ENCODE peak calls at places on chromosomes 11 and 22, in six cellular contexts. One of them, this sample, is unnamed.

GRCh38 chr11:10779086-10779485 is 28.0 kb downstream of the CTR9 start:
- DNase-seq in mammary epithelial cell: no peak
- DNase-seq in psoas muscle: no peak
- DNase-seq in dorsolateral prefrontal cortex: no peak
- DNase-seq in neural progenitor cell: no peak
- DNase-seq in HepG2: no peak
- DNase-seq in this sample: no peak

GRCh38 chr11:124799384-124800225 is 601 bp downstream of the MSANTD2 start:
- DNase-seq in psoas muscle: peak; percentile 35
- DNase-seq in dorsolateral prefrontal cortex: peak; percentile 7
- DNase-seq in mammary epithelial cell: peak; percentile 42
- DNase-seq in neural progenitor cell: peak; percentile 87
- DNase-seq in HepG2: no peak
- DNase-seq in this sample: no peak

GRCh38 chr11:111308140-111308539 is 9.8 kb downstream of the POU2AF3 start:
- DNase-seq in psoas muscle: no peak
- DNase-seq in neural progenitor cell: no peak
- DNase-seq in HepG2: peak; percentile 78
- DNase-seq in dorsolateral prefrontal cortex: no peak
- DNase-seq in mammary epithelial cell: no peak
- DNase-seq in this sample: no peak

GRCh38 chr11:108135845-108136599 is 14.7 kb downstream of the ACAT1 start:
- DNase-seq in mammary epithelial cell: peak; percentile 43
- DNase-seq in dorsolateral prefrontal cortex: no peak
- DNase-seq in neural progenitor cell: no peak
- DNase-seq in HepG2: no peak
- DNase-seq in psoas muscle: no peak
- DNase-seq in this sample: no peak

GRCh38 chr11:5690736-5691135 is 1.1 kb downstream of the TRIM22 start:
- DNase-seq in HepG2: no peak
- DNase-seq in dorsolateral prefrontal cortex: no peak
- DNase-seq in psoas muscle: no peak
- DNase-seq in mammary epithelial cell: peak; percentile 17
- DNase-seq in neural progenitor cell: no peak
- DNase-seq in this sample: no peak

GRCh38 chr11:93216511-93217121 is 18.8 kb upstream of the SLC36A4 start:
- DNase-seq in psoas muscle: no peak
- DNase-seq in dorsolateral prefrontal cortex: no peak
- DNase-seq in neural progenitor cell: no peak
- DNase-seq in HepG2: no peak
- DNase-seq in mammary epithelial cell: no peak
- DNase-seq in this sample: no peak

GRCh38 chr11:80186687-80187086 is 745.9 kb upstream of the TENM4 start:
- DNase-seq in neural progenitor cell: no peak
- DNase-seq in mammary epithelial cell: no peak
- DNase-seq in psoas muscle: no peak
- DNase-seq in dorsolateral prefrontal cortex: no peak
- DNase-seq in HepG2: no peak
- DNase-seq in this sample: no peak

GRCh38 chr11:27721505-27722116 is 21.4 kb upstream of the BDNF start:
- DNase-seq in HepG2: no peak
- DNase-seq in mammary epithelial cell: no peak
- DNase-seq in neural progenitor cell: peak; percentile 9
- DNase-seq in psoas muscle: no peak
- DNase-seq in dorsolateral prefrontal cortex: peak; percentile 7
- DNase-seq in this sample: no peak

GRCh38 chr11:8229299-8230177 is 34.1 kb downstream of the LMO1 start:
- DNase-seq in mammary epithelial cell: peak; percentile 62
- DNase-seq in psoas muscle: no peak
- DNase-seq in neural progenitor cell: no peak
- DNase-seq in dorsolateral prefrontal cortex: no peak
- DNase-seq in HepG2: no peak
- DNase-seq in this sample: no peak

GRCh38 chr11:65036931-65037330 is 4.1 kb upstream of the SAC3D1 start:
- DNase-seq in HepG2: no peak
- DNase-seq in neural progenitor cell: no peak
- DNase-seq in psoas muscle: peak; percentile 44
- DNase-seq in dorsolateral prefrontal cortex: peak; percentile 75
- DNase-seq in mammary epithelial cell: no peak
- DNase-seq in this sample: no peak

GRCh38 chr11:69982675-69983570 is 95.2 kb upstream of the ANO1 start:
- DNase-seq in psoas muscle: no peak
- DNase-seq in HepG2: no peak
- DNase-seq in neural progenitor cell: no peak
- DNase-seq in dorsolateral prefrontal cortex: no peak
- DNase-seq in mammary epithelial cell: no peak
- DNase-seq in this sample: no peak

GRCh38 chr11:116930586-116930985 is 93.2 kb upstream of the APOA1 start:
- DNase-seq in HepG2: no peak
- DNase-seq in mammary epithelial cell: no peak
- DNase-seq in neural progenitor cell: no peak
- DNase-seq in psoas muscle: no peak
- DNase-seq in dorsolateral prefrontal cortex: no peak
- DNase-seq in this sample: no peak

GRCh38 chr11:35253237-35253636 is 114.3 kb downstream of the CD44 start:
- DNase-seq in psoas muscle: no peak
- DNase-seq in dorsolateral prefrontal cortex: no peak
- DNase-seq in neural progenitor cell: no peak
- DNase-seq in HepG2: no peak
- DNase-seq in mammary epithelial cell: no peak
- DNase-seq in this sample: no peak

GRCh38 chr11:8168485-8169257 is at the start of gene RIC3:
- DNase-seq in neural progenitor cell: peak; percentile 78
- DNase-seq in HepG2: no peak
- DNase-seq in dorsolateral prefrontal cortex: peak; percentile 81
- DNase-seq in mammary epithelial cell: peak; percentile 44
- DNase-seq in psoas muscle: peak; percentile 45
- DNase-seq in this sample: no peak

GRCh38 chr11:67271548-67272284 is 5.4 kb downstream of the GRK2 start:
- DNase-seq in psoas muscle: no peak
- DNase-seq in mammary epithelial cell: no peak
- DNase-seq in neural progenitor cell: no peak
- DNase-seq in HepG2: no peak
- DNase-seq in dorsolateral prefrontal cortex: peak; percentile 33
- DNase-seq in this sample: no peak

GRCh38 chr11:123083623-123084029 is 21.7 kb upstream of the HSPA8 start:
- DNase-seq in mammary epithelial cell: peak; percentile 94
- DNase-seq in neural progenitor cell: no peak
- DNase-seq in dorsolateral prefrontal cortex: peak; percentile 91
- DNase-seq in psoas muscle: peak; percentile 78
- DNase-seq in HepG2: peak; percentile 65
- DNase-seq in this sample: peak; percentile 82

GRCh38 chr11:130527648-130528300 is 79.3 kb downstream of the ADAMTS15 start:
- DNase-seq in dorsolateral prefrontal cortex: no peak
- DNase-seq in HepG2: no peak
- DNase-seq in neural progenitor cell: no peak
- DNase-seq in mammary epithelial cell: no peak
- DNase-seq in psoas muscle: no peak
- DNase-seq in this sample: no peak

GRCh38 chr11:133180201-133180600 is 352.1 kb downstream of the OPCML start:
- DNase-seq in mammary epithelial cell: no peak
- DNase-seq in dorsolateral prefrontal cortex: no peak
- DNase-seq in neural progenitor cell: no peak
- DNase-seq in psoas muscle: no peak
- DNase-seq in HepG2: no peak
- DNase-seq in this sample: no peak

GRCh38 chr11:14541180-14541579 is 21.0 kb upstream of the PSMA1 start:
- DNase-seq in psoas muscle: no peak
- DNase-seq in dorsolateral prefrontal cortex: peak; percentile 68
- DNase-seq in neural progenitor cell: no peak
- DNase-seq in mammary epithelial cell: no peak
- DNase-seq in HepG2: peak; percentile 36
- DNase-seq in this sample: no peak

GRCh38 chr22:28798810-28799124 is 1.6 kb downstream of the XBP1 start:
- DNase-seq in dorsolateral prefrontal cortex: no peak
- DNase-seq in HepG2: no peak
- DNase-seq in mammary epithelial cell: no peak
- DNase-seq in psoas muscle: no peak
- DNase-seq in neural progenitor cell: no peak
- DNase-seq in this sample: no peak

GRCh38 chr11:34356576-34356917 is 1.3 kb downstream of the ABTB2 start:
- DNase-seq in psoas muscle: peak; percentile 21
- DNase-seq in HepG2: no peak
- DNase-seq in dorsolateral prefrontal cortex: no peak
- DNase-seq in mammary epithelial cell: peak; percentile 64
- DNase-seq in neural progenitor cell: peak; percentile 58
- DNase-seq in this sample: no peak

GRCh38 chr11:69874178-69874983 is 55.2 kb upstream of the FGF3 start:
- DNase-seq in neural progenitor cell: no peak
- DNase-seq in mammary epithelial cell: no peak
- DNase-seq in psoas muscle: no peak
- DNase-seq in HepG2: no peak
- DNase-seq in dorsolateral prefrontal cortex: no peak
- DNase-seq in this sample: no peak

GRCh38 chr11:124793466-124794278 is 6.5 kb downstream of the MSANTD2 start:
- DNase-seq in psoas muscle: no peak
- DNase-seq in neural progenitor cell: peak; percentile 74
- DNase-seq in HepG2: peak; percentile 51
- DNase-seq in mammary epithelial cell: peak; percentile 35
- DNase-seq in dorsolateral prefrontal cortex: no peak
- DNase-seq in this sample: no peak

GRCh38 chr11:125402436-125402835 is 93.6 kb downstream of the FEZ1 start:
- DNase-seq in HepG2: no peak
- DNase-seq in dorsolateral prefrontal cortex: no peak
- DNase-seq in psoas muscle: no peak
- DNase-seq in neural progenitor cell: no peak
- DNase-seq in mammary epithelial cell: peak; percentile 25
- DNase-seq in this sample: no peak

GRCh38 chr11:132866783-132867545 is 665.3 kb downstream of the OPCML start:
- DNase-seq in HepG2: no peak
- DNase-seq in dorsolateral prefrontal cortex: no peak
- DNase-seq in neural progenitor cell: no peak
- DNase-seq in mammary epithelial cell: peak; percentile 84
- DNase-seq in psoas muscle: no peak
- DNase-seq in this sample: no peak

GRCh38 chr22:49953027-49953679 is 7.4 kb upstream of the PIM3 start:
- DNase-seq in psoas muscle: no peak
- DNase-seq in mammary epithelial cell: no peak
- DNase-seq in dorsolateral prefrontal cortex: no peak
- DNase-seq in neural progenitor cell: no peak
- DNase-seq in HepG2: no peak
- DNase-seq in this sample: no peak

GRCh38 chr22:49951986-49952896 is 8.3 kb upstream of the PIM3 start:
- DNase-seq in neural progenitor cell: no peak
- DNase-seq in psoas muscle: no peak
- DNase-seq in mammary epithelial cell: peak; percentile 51
- DNase-seq in dorsolateral prefrontal cortex: no peak
- DNase-seq in HepG2: peak; percentile 81
- DNase-seq in this sample: peak; percentile 54

GRCh38 chr22:49951001-49951677 is 9.4 kb upstream of the PIM3 start:
- DNase-seq in HepG2: no peak
- DNase-seq in psoas muscle: no peak
- DNase-seq in mammary epithelial cell: peak; percentile 90
- DNase-seq in dorsolateral prefrontal cortex: no peak
- DNase-seq in neural progenitor cell: no peak
- DNase-seq in this sample: no peak

GRCh38 chr22:49950396-49950994 is 10.1 kb upstream of the PIM3 start:
- DNase-seq in psoas muscle: no peak
- DNase-seq in neural progenitor cell: no peak
- DNase-seq in HepG2: no peak
- DNase-seq in mammary epithelial cell: no peak
- DNase-seq in dorsolateral prefrontal cortex: no peak
- DNase-seq in this sample: no peak

DNA sequence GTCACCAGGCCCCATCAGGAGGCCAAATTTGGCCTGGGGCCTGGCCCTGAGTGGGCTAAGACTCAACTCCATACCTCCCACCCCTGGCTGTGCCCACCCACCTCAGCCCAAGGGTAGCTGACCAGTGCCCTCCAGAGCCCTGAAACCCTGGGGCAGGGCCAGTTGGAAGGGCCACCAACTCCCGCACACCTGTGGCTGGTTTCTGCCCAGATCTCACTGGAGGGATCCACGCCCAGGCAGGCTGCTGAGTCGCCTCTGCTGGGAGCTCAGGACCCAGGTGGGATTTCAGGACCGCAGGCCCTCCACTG is 8.9 kb upstream of the PIM3 start:
- DNase-seq in HepG2: no peak
- DNase-seq in neural progenitor cell: no peak
- DNase-seq in dorsolateral prefrontal cortex: no peak
- DNase-seq in mammary epithelial cell: no peak
- DNase-seq in psoas muscle: no peak
- DNase-seq in this sample: no peak
- TF ChIP-seq CTCF in HepG2: no peak
- TF ChIP-seq CTCF in neural progenitor cell: no peak
- TF ChIP-seq CTCF in dorsolateral prefrontal cortex: no peak
- TF ChIP-seq CTCF in mammary epithelial cell: no peak
- TF ChIP-seq CTCF in psoas muscle: no peak
- TF ChIP-seq CTCF in this sample: no peak

DNA sequence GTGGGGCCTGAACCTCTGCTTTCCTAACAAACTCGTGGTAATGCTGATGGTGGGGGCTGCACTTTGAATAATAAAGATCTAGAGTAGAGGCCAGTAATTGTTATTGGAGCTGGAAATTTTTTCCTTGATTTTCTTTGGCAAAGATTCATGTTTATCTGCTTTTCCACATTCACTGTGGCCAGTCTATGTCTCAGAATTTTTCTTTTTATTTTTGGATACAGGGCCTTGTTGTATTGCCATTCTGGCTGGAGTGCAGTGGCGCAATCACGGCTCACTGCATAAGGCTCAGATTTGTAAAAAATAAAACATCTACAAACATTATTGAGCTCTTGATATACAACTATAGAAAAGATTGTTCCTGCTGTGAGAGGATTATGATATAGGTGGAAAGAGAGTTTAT is 1.6 kb downstream of the TMEM135 start:
- DNase-seq in dorsolateral prefrontal cortex: no peak
- DNase-seq in HepG2: no peak
- DNase-seq in neural progenitor cell: no peak
- DNase-seq in psoas muscle: no peak
- DNase-seq in mammary epithelial cell: no peak
- DNase-seq in this sample: no peak
- H3K4me3 ChIP-seq in dorsolateral prefrontal cortex: peak overlapping the region; percentile 90
- H3K4me3 ChIP-seq in HepG2: peak overlapping the region; percentile 98
- H3K4me3 ChIP-seq in neural progenitor cell: peak overlapping the region; percentile 89
- H3K4me3 ChIP-seq in psoas muscle: peak overlapping the region; percentile 93
- H3K4me3 ChIP-seq in mammary epithelial cell: peak overlapping the region; percentile 75
- H3K4me3 ChIP-seq in this sample: peak overlapping the region; percentile 93

GRCh38 chr11:45922425-45923082 is at the start of gene LARGE2:
- DNase-seq in neural progenitor cell: peak; percentile 89
- DNase-seq in dorsolateral prefrontal cortex: no peak
- DNase-seq in mammary epithelial cell: no peak
- DNase-seq in psoas muscle: no peak
- DNase-seq in HepG2: no peak
- DNase-seq in this sample: no peak
- TF ChIP-seq CTCF in neural progenitor cell: no peak
- TF ChIP-seq CTCF in dorsolateral prefrontal cortex: no peak
- TF ChIP-seq CTCF in mammary epithelial cell: no peak
- TF ChIP-seq CTCF in psoas muscle: no peak
- TF ChIP-seq CTCF in HepG2: peak; percentile 8
- TF ChIP-seq CTCF in this sample: no peak

DNA sequence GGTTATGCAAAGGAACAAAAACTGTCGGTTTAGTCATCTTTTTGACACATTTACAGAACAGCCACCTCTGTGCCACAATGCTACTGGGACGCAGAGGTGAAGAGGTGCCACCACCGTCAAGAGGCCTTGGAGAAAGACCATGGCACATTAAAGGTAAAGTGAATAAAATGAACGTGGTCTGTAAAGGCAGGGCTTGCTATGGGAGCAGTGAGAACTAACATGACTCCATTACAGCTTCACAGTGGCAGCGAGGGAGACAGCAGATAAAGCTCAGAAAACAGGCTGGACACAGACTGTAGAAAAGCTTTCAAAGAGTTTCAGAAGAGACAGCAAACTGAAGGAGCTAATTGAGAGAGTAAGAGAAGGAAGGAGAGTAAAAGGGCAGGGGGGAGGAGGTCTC is 102.9 kb downstream of the GAB2 start:
- DNase-seq in mammary epithelial cell: no peak
- DNase-seq in dorsolateral prefrontal cortex: no peak
- DNase-seq in psoas muscle: no peak
- DNase-seq in HepG2: no peak
- DNase-seq in neural progenitor cell: no peak
- DNase-seq in this sample: no peak
- H3K4me3 ChIP-seq in mammary epithelial cell: no peak overlapping the region
- H3K4me3 ChIP-seq in dorsolateral prefrontal cortex: no peak overlapping the region
- H3K4me3 ChIP-seq in psoas muscle: no peak overlapping the region
- H3K4me3 ChIP-seq in HepG2: no peak overlapping the region
- H3K4me3 ChIP-seq in neural progenitor cell: no peak overlapping the region
- H3K4me3 ChIP-seq in this sample: no peak overlapping the region